ENCODE peak calls at places on chromosomes 2 and 18, in five cellular contexts. One of them, this sample, is unnamed.

GRCh38 chr2:61853086-61853847 is 593 bp downstream of the FAM161A start:
- DNase-seq in right lobe of liver: peak; percentile 83
- DNase-seq in epithelial cell of esophagus: peak; percentile 10
- DNase-seq in M059J: peak; percentile 58
- DNase-seq in hepatocyte: peak; percentile 76
- DNase-seq in this sample: no peak

GRCh38 chr18:22816266-22817176 is 116.6 kb upstream of the RBBP8 start:
- DNase-seq in hepatocyte: peak; percentile 41
- DNase-seq in right lobe of liver: no peak
- DNase-seq in M059J: no peak
- DNase-seq in epithelial cell of esophagus: no peak
- DNase-seq in this sample: no peak

GRCh38 chr2:177733-178132 is 86.1 kb downstream of the SH3YL1 start:
- DNase-seq in epithelial cell of esophagus: no peak
- DNase-seq in hepatocyte: no peak
- DNase-seq in right lobe of liver: no peak
- DNase-seq in M059J: no peak
- DNase-seq in this sample: no peak

GRCh38 chr18:24726727-24727539 is 266.5 kb downstream of the HRH4 start:
- DNase-seq in epithelial cell of esophagus: peak; percentile 79
- DNase-seq in right lobe of liver: peak; percentile 57
- DNase-seq in hepatocyte: peak; percentile 87
- DNase-seq in M059J: peak; percentile 76
- DNase-seq in this sample: peak; percentile 77

GRCh38 chr2:59176737-59177136 is 935.6 kb upstream of the FANCL start:
- DNase-seq in right lobe of liver: no peak
- DNase-seq in epithelial cell of esophagus: peak; percentile 3
- DNase-seq in hepatocyte: no peak
- DNase-seq in M059J: no peak
- DNase-seq in this sample: no peak

GRCh38 chr18:54626779-54627178 is 35.7 kb downstream of the DYNAP start:
- DNase-seq in epithelial cell of esophagus: no peak
- DNase-seq in right lobe of liver: no peak
- DNase-seq in hepatocyte: no peak
- DNase-seq in M059J: no peak
- DNase-seq in this sample: no peak

GRCh38 chr2:71965530-71965929 is 182.1 kb downstream of the CYP26B1 start:
- DNase-seq in right lobe of liver: no peak
- DNase-seq in M059J: no peak
- DNase-seq in epithelial cell of esophagus: no peak
- DNase-seq in hepatocyte: no peak
- DNase-seq in this sample: no peak

GRCh38 chr18:9653390-9653789 is 39.0 kb upstream of the PPP4R1 start:
- DNase-seq in M059J: peak; percentile 74
- DNase-seq in hepatocyte: no peak
- DNase-seq in epithelial cell of esophagus: no peak
- DNase-seq in right lobe of liver: peak; percentile 78
- DNase-seq in this sample: peak; percentile 51

GRCh38 chr2:242031481-242032019 is 162.0 kb downstream of the RTP5 start:
- DNase-seq in M059J: peak; percentile 90
- DNase-seq in hepatocyte: no peak
- DNase-seq in right lobe of liver: no peak
- DNase-seq in epithelial cell of esophagus: peak; percentile 17
- DNase-seq in this sample: peak; percentile 1

GRCh38 chr2:64325852-64326577 is 127.9 kb upstream of the LGALSL start:
- DNase-seq in right lobe of liver: no peak
- DNase-seq in epithelial cell of esophagus: no peak
- DNase-seq in M059J: no peak
- DNase-seq in hepatocyte: no peak
- DNase-seq in this sample: no peak

GRCh38 chr2:72765997-72766609 is 59.7 kb downstream of the EXOC6B start:
- DNase-seq in epithelial cell of esophagus: peak; percentile 83
- DNase-seq in hepatocyte: no peak
- DNase-seq in M059J: no peak
- DNase-seq in right lobe of liver: no peak
- DNase-seq in this sample: no peak

GRCh38 chr2:172297531-172297930 is 129.9 kb upstream of the ITGA6 start:
- DNase-seq in right lobe of liver: no peak
- DNase-seq in hepatocyte: peak; percentile 25
- DNase-seq in M059J: no peak
- DNase-seq in epithelial cell of esophagus: no peak
- DNase-seq in this sample: no peak

GRCh38 chr2:47067788-47068407 is 87.2 kb downstream of the STPG4 start:
- DNase-seq in hepatocyte: no peak
- DNase-seq in M059J: no peak
- DNase-seq in epithelial cell of esophagus: no peak
- DNase-seq in right lobe of liver: peak; percentile 63
- DNase-seq in this sample: no peak

GRCh38 chr2:230708204-230708603 is 4.4 kb upstream of the CAB39 start:
- DNase-seq in epithelial cell of esophagus: no peak
- DNase-seq in hepatocyte: no peak
- DNase-seq in M059J: no peak
- DNase-seq in right lobe of liver: no peak
- DNase-seq in this sample: no peak